ENCODE peak calls at places on chromosomes 7 and 10, in five cellular contexts. G is fibroblast of lung, A is endothelial cell, V is MCF 10A, D is bronchial epithelial cell. T is an unnamed sample.

GRCh38 chr7:134886353-134887057 is 99.8 kb upstream of the AGBL3 start:
- DNase-seq in G (peak; percentile 61), A (no peak), V (peak; percentile 33), D (peak; percentile 56), T (no peak)

GRCh38 chr10:131802156-131802915 is 98.5 kb upstream of the PPP2R2D start:
- DNase-seq in G (no peak), A (no peak), V (no peak), D (no peak), T (no peak)

GRCh38 chr10:108358912-108359311 is 1194.4 kb upstream of the SORCS1 start:
- DNase-seq in G (peak; percentile 76), A (no peak), V (peak; percentile 88), D (peak; percentile 99), T (no peak)

GRCh38 chr10:96401036-96401435 is 42.2 kb upstream of the OPALIN start:
- DNase-seq in G (no peak), A (no peak), V (no peak), D (no peak), T (no peak)

GRCh38 chr10:4698075-4698474 is 127.9 kb upstream of the AKR1E2 start:
- DNase-seq in G (peak; percentile 42), A (no peak), V (no peak), D (no peak), T (no peak)

GRCh38 chr10:9342865-9343450 is 1288.5 kb downstream of the GATA3 start:
- DNase-seq in G (peak; percentile 65), A (no peak), V (peak; percentile 59), D (peak; percentile 44), T (no peak)

GRCh38 chr7:21883069-21883468 is 62.6 kb downstream of the CDCA7L start:
- DNase-seq in G (no peak), A (no peak), V (no peak), D (no peak), T (no peak)

GRCh38 chr10:60572511-60573194 is 183.0 kb upstream of the ANK3 start:
- DNase-seq in G (peak; percentile 63), A (peak; percentile 22), V (peak; percentile 31), D (peak; percentile 59), T (peak; percentile 20)

GRCh38 chr7:33745934-33746333 is 159.4 kb upstream of the BMPER start:
- DNase-seq in G (peak; percentile 39), A (no peak), V (peak; percentile 57), D (peak; percentile 82), T (no peak)

GRCh38 chr7:77648742-77649338 is 47.4 kb upstream of the RSBN1L start:
- DNase-seq in G (no peak), A (no peak), V (no peak), D (no peak), T (no peak)

GRCh38 chr7:5232874-5233273 is 42.8 kb downstream of the WIPI2 start:
- DNase-seq in G (no peak), A (no peak), V (no peak), D (no peak), T (no peak)

DNA sequence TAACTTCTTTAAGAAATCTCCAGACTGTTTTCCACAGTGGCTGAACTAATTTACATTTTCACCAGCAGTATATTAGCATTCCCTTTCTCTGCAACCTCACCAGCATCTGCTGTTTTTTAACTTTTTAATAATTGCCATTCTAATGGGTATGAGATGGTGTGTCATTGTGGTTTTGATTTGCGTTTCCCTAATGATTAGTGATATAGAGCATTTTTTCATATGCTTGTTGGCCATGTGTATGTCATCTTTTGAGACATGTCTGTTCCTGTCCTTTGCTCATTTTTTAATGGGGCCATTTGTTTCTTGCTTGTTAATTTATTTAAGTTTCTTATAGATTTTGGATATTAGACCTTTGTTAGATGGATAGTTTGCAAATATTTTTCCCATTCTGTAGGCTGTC is 68.8 kb downstream of the SLC39A12 start:
- DNase-seq in G (no peak), A (no peak), V (no peak), D (peak; percentile 53), T (no peak)
- TF ChIP-seq CTCF in G (no peak), A (no peak), V (no peak), D (no peak), T (no peak)

DNA sequence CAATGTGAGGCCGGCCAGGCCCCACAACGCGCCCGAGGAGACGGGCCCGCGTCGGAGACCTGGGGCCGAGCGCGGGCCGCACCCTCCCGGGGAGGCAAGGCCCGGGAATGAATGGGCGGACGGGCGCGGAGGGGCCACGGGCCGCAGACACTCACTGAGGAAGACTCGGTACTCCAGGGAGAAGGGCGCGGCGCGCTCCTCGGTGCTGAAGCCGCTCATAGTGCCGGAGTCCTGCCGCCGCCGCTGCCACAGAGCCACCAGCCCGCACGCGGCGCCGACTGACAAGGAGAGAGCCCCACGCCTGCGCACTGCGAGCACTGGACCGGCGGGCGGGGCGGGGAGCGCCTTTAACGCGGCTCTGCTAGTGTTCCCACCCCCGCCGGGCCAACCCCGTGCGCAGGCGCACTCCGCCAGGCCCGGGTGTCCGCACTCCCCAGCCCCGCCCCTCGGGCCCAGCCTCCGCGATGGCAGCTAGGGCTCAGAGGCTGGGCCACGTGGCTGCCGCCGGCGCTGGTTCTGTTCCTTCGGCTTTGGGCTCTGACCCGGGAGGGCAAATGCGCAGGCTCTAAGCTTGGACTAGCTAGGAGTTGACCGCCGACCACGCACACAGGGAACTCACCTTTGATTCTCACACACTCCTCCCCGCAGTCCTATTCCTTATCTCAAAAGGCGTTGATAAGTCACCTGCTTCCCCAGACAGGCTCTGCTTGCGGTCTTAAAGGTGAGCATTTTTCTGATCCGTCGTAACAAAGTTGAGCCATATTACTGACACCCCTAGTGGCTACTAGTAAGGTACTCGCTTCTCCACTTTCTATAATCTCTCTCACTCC is at the start of gene PPA1:
- DNase-seq in G (peak; percentile 93), A (peak; percentile 99), V (peak; percentile 96), D (peak; percentile 83), T (peak; percentile 99)
- TF ChIP-seq CTCF in G (peak; percentile 14), A (no peak), V (no peak), D (peak; percentile 32), T (peak; percentile 53)

GRCh38 chr10:15168296-15168780 is at the start of gene NMT2:
- DNase-seq in G (peak; percentile 35), A (no peak), V (no peak), D (peak; percentile 53), T (peak; percentile 75)

GRCh38 chr10:15168781-15169554 is 475 bp upstream of the NMT2 start:
- DNase-seq in G (peak; percentile 97), A (peak; percentile 98), V (peak; percentile 92), D (peak; percentile 64), T (peak; percentile 94)

GRCh38 chr10:15169555-15170407 is 1.3 kb upstream of the NMT2 start:
- DNase-seq in G (no peak), A (no peak), V (no peak), D (no peak), T (no peak)

GRCh38 chr10:15166325-15166724 is 2.2 kb downstream of the NMT2 start:
- DNase-seq in G (no peak), A (no peak), V (no peak), D (no peak), T (no peak)

DNA sequence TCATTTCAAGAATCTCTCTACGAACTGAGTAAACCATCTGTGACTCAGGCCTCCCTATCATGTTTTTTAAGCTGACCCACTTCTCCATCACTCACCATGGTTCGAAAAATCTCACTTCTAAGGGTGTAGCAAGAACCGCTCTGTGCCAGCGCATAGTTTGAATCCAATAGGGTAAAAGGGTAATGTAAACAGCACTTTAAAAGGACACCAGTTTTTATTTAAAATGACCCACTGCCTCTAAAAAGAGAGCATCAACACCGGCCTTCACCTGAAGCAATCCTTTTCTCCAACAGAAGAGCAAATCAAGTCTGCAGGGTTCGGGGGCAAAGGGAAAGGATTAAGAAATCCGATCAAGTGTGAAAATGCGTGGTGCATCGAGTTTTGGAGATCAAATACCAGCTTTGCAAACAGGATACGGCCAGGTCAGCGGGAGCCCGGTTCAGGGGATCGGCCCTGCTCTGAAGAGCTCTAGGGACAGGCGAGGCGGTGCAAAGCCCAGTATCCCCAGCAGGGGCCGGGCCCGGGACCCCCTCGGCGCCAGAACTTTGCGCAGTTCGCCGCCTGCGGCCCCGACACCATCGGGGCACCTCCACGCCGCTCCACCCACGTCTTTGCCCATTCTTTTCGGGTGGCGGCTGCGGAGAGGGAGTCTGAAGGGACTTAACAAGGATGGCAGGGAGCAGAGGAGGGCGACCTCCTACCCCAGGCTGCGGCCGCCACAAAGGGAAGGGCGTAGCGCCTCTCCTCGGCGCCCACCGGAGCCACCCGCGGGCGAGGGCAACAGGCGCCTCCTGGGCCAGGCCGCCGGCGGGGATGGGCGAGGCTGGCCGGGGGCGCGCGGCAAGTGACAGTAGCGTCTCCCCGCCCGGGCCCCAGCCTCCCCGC is 840 bp downstream of the NMT2 start:
- DNase-seq in G (peak; percentile 72), A (peak; percentile 77), V (peak; percentile 53), D (peak; percentile 62), T (peak; percentile 61)
- TF ChIP-seq CTCF in G (peak; percentile 44), A (peak; percentile 64), V (peak; percentile 32), D (peak; percentile 50), T (peak; percentile 64)

DNA sequence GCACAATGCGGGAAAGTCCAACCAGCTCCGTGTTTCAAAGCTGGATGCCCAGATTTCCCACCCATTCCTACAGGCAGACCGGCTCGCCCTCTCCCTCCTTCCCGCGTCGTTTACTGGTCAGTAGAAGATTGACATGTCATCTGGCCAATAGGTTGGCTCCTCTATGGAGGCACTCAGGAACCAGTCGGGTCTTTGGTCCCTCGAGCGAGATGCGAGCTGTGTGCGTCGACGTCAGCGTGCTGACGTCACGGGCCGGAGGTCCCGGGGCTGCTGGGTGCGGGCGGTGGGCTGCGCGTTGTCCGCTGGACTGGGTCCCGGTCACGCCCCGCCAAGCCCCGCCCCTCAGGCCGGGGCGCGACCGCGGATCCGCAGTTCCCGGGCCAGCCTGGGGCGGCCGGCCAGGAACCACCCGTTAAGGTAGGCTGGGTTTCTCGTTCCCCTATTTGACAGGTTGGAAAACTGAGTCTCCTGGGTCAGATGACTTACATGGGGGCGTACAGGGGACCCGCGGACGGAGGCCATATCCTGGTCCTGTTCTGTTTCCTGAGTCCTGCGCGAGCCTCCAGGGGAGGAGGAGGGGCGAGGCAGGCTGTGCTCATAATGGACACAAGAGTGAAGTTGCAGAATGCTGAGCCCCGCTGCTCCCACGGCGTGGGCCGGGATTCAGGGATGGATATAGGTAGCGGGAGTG is at the start of gene STARD3NL:
- DNase-seq in G (peak; percentile 100), A (peak; percentile 96), V (peak; percentile 100), D (peak; percentile 99), T (peak; percentile 93)
- TF ChIP-seq CTCF in G (no peak), A (no peak), V (no peak), D (no peak), T (peak; percentile 28)

GRCh38 chr10:28940158-28940888 is 263.0 kb downstream of the BAMBI start:
- DNase-seq in G (no peak), A (no peak), V (no peak), D (no peak), T (no peak)

GRCh38 chr10:28937959-28938358 is 260.6 kb downstream of the BAMBI start:
- DNase-seq in G (no peak), A (no peak), V (no peak), D (no peak), T (no peak)

GRCh38 chr10:28938745-28939144 is 261.4 kb downstream of the BAMBI start:
- DNase-seq in G (no peak), A (no peak), V (no peak), D (no peak), T (no peak)

GRCh38 chr10:28942012-28942411 is 264.7 kb downstream of the BAMBI start:
- DNase-seq in G (no peak), A (no peak), V (no peak), D (no peak), T (no peak)

GRCh38 chr10:28939352-28940157 is 262.2 kb downstream of the BAMBI start:
- DNase-seq in G (peak; percentile 77), A (peak; percentile 78), V (peak; percentile 18), D (peak; percentile 87), T (peak; percentile 55)
- TF ChIP-seq CTCF in G (peak; percentile 39), A (peak; percentile 52), V (no peak), D (peak; percentile 42), T (peak; percentile 73)

GRCh38 chr7:86148501-86148900 is 495.2 kb upstream of the GRM3 start:
- DNase-seq in G (no peak), A (no peak), V (no peak), D (no peak), T (no peak)
- TF ChIP-seq CTCF in G (no peak), A (no peak), V (no peak), D (no peak), T (no peak)

GRCh38 chr10:104317195-104318095 is 20.8 kb downstream of the ITPRIP start:
- DNase-seq in G (peak; percentile 87), A (no peak), V (no peak), D (peak; percentile 60), T (no peak)
- TF ChIP-seq CTCF in G (peak; percentile 16), A (no peak), V (no peak), D (no peak), T (no peak)

T was measured in progenitor cell of endocrine pancreas.